ENCODE peak calls at places on chromosome 10, in nine cellular contexts. X is foreskin melanocyte; G is activated T-helper 1 cell treated with anti-CD3 and anti-CD28 coated beads, Interleukin-12 subunit alpha, Interleukin-12 subunit beta, Interleukin-2, Interleukin-4 antibody, amounts not matched to agents 30 ng/mL and 10 ng/mL and 1 ng/mL, durations not matched to agents 14 hours and 24 hours and 36 hours; T is HT1080; I is activated naive CD8-positive, alpha-beta T cell treated with anti-CD3 and anti-CD28 coated beads for 36 hours; J is activated B cell treated with CpG ODN at 0.5 μM for 24 hours; B is NCI-H2081 treated with DMSO at 0.1 percent for 48 hours; Q is EL; R is DMS79 treated with DMSO at 0.1 percent for 48 hours. K is an unnamed sample.

GRCh38 chr10:102597131-102597891 is 47.0 kb upstream of the TRIM8 start:
- DNase-seq in X (no peak), G (no peak), T (no peak), I (no peak), J (no peak), B (no peak), Q (no peak), R (no peak), K (peak; percentile 34)

GRCh38 chr10:1612910-1613309 is 124.4 kb downstream of the ADARB2 start:
- DNase-seq in X (peak; percentile 62), G (no peak), T (no peak), I (no peak), J (no peak), B (no peak), Q (no peak), R (no peak), K (no peak)

GRCh38 chr10:77082601-77083252 is 554.9 kb downstream of the KCNMA1 start:
- DNase-seq in X (no peak), G (no peak), T (no peak), I (no peak), J (no peak), B (no peak), Q (no peak), R (no peak), K (no peak)

GRCh38 chr10:102628451-102628911 is 15.8 kb upstream of the TRIM8 start:
- DNase-seq in X (no peak), G (no peak), T (peak; percentile 43), I (no peak), J (no peak), B (no peak), Q (peak; percentile 62), R (no peak), K (no peak)

GRCh38 chr10:52346394-52347326 is 32.6 kb downstream of the DKK1 start:
- DNase-seq in X (no peak), G (no peak), T (no peak), I (no peak), J (no peak), B (no peak), Q (no peak), R (no peak), K (no peak)

GRCh38 chr10:110806335-110806734 is 65.4 kb upstream of the PDCD4 start:
- DNase-seq in X (no peak), G (no peak), T (no peak), I (no peak), J (no peak), B (no peak), Q (no peak), R (no peak), K (no peak)

GRCh38 chr10:80459047-80459865 is 5.1 kb downstream of the TSPAN14 start:
- DNase-seq in X (peak; percentile 80), G (peak; percentile 67), T (peak; percentile 93), I (peak; percentile 72), J (peak; percentile 27), B (no peak), Q (peak; percentile 97), R (peak; percentile 19), K (peak; percentile 48)

GRCh38 chr10:3067859-3068179 is 471 bp downstream of the PFKP start:
- DNase-seq in X (no peak), G (peak; percentile 18), T (no peak), I (no peak), J (no peak), B (no peak), Q (no peak), R (no peak), K (no peak)

GRCh38 chr10:132103116-132103910 is 37.6 kb downstream of the JAKMIP3 start:
- DNase-seq in X (no peak), G (no peak), T (no peak), I (no peak), J (no peak), B (no peak), Q (no peak), R (no peak), K (no peak)

GRCh38 chr10:13775786-13776780 is 189.3 kb downstream of the PRPF18 start:
- DNase-seq in X (peak; percentile 92), G (no peak), T (peak; percentile 90), I (no peak), J (no peak), B (no peak), Q (peak; percentile 87), R (no peak), K (no peak)

GRCh38 chr10:6239213-6239991 is 36.7 kb downstream of the PFKFB3 start:
- DNase-seq in X (peak; percentile 95), G (peak; percentile 54), T (peak; percentile 99), I (peak; percentile 74), J (no peak), B (no peak), Q (peak; percentile 99), R (no peak), K (peak; percentile 69)

GRCh38 chr10:129622736-129623135 is 155.7 kb downstream of the MGMT start:
- DNase-seq in X (no peak), G (no peak), T (peak; percentile 32), I (no peak), J (no peak), B (no peak), Q (peak; percentile 59), R (no peak), K (no peak)

GRCh38 chr10:72234560-72235095 is 18.6 kb upstream of the ASCC1 start:
- DNase-seq in X (no peak), G (no peak), T (no peak), I (no peak), J (no peak), B (peak; percentile 11), Q (no peak), R (no peak), K (no peak)

GRCh38 chr10:100993986-100994708 is 5.5 kb upstream of the LZTS2 start:
- DNase-seq in X (peak; percentile 84), G (no peak), T (peak; percentile 52), I (no peak), J (no peak), B (no peak), Q (peak; percentile 42), R (no peak), K (no peak)

GRCh38 chr10:119469846-119470245 is 72.7 kb downstream of the RGS10 start:
- DNase-seq in X (no peak), G (no peak), T (no peak), I (no peak), J (no peak), B (no peak), Q (no peak), R (no peak), K (no peak)

GRCh38 chr10:25174461-25175230 is at the start of gene GPR158:
- DNase-seq in X (peak; percentile 92), G (peak; percentile 38), T (peak; percentile 73), I (peak; percentile 62), J (no peak), B (no peak), Q (peak; percentile 79), R (peak; percentile 66), K (peak; percentile 70)

GRCh38 chr10:77117501-77117900 is 520.1 kb downstream of the KCNMA1 start:
- DNase-seq in X (no peak), G (no peak), T (no peak), I (no peak), J (no peak), B (no peak), Q (no peak), R (no peak), K (no peak)

GRCh38 chr10:34413920-34414319 is 401.2 kb downstream of the PARD3 start:
- DNase-seq in X (no peak), G (no peak), T (no peak), I (no peak), J (no peak), B (no peak), Q (no peak), R (no peak), K (no peak)

GRCh38 chr10:30034433-30035137 is 24.8 kb downstream of the JCAD start:
- DNase-seq in X (no peak), G (no peak), T (no peak), I (no peak), J (no peak), B (no peak), Q (no peak), R (no peak), K (no peak)

GRCh38 chr10:63637833-63638443 is 116.7 kb downstream of the REEP3 start:
- DNase-seq in X (no peak), G (no peak), T (no peak), I (no peak), J (no peak), B (no peak), Q (no peak), R (no peak), K (no peak)

GRCh38 chr10:86263907-86264306 is 102.7 kb downstream of the GRID1 start:
- DNase-seq in X (no peak), G (no peak), T (no peak), I (no peak), J (no peak), B (no peak), Q (no peak), R (no peak), K (no peak)

GRCh38 chr10:75176736-75177135 is 33.9 kb upstream of the VDAC2 start:
- DNase-seq in X (no peak), G (no peak), T (no peak), I (no peak), J (no peak), B (no peak), Q (no peak), R (no peak), K (no peak)

GRCh38 chr10:71776528-71776927 is 3.2 kb upstream of the VSIR start:
- DNase-seq in X (no peak), G (no peak), T (no peak), I (no peak), J (no peak), B (no peak), Q (no peak), R (no peak), K (peak; percentile 76)

GRCh38 chr10:13492493-13493180 is 36.2 kb downstream of the BEND7 start:
- DNase-seq in X (no peak), G (no peak), T (no peak), I (no peak), J (no peak), B (no peak), Q (no peak), R (no peak), K (no peak)

GRCh38 chr10:24518981-24519597 is 204.6 kb downstream of the ARHGAP21 start:
- DNase-seq in X (peak; percentile 32), G (peak; percentile 17), T (peak; percentile 51), I (peak; percentile 19), J (no peak), B (no peak), Q (peak; percentile 66), R (peak; percentile 28), K (no peak)

K was measured in GDM1.